ENCODE peak calls at places on chromosome 1, in eight cellular contexts. Y, M, J, D, W, I, R and L are unnamed samples.

GRCh38 chr1:92483442-92484170 is 3.1 kb downstream of the GFI1 start:
- DNase-seq in Y (no peak), M (peak; percentile 87), J (no peak), D (no peak), W (peak; percentile 22), I (no peak), R (no peak), L (peak; percentile 22)

GRCh38 chr1:62307516-62308492 is 11.4 kb downstream of the KANK4 start:
- DNase-seq in Y (no peak), M (no peak), J (no peak), D (peak; percentile 45), W (no peak), I (no peak), R (no peak), L (no peak)

GRCh38 chr1:18970358-18970757 is 13.9 kb upstream of the IFFO2 start:
- DNase-seq in Y (no peak), M (no peak), J (no peak), D (no peak), W (no peak), I (no peak), R (no peak), L (no peak)

GRCh38 chr1:156852414-156852874 is 6.5 kb downstream of the INSRR start:
- DNase-seq in Y (peak; percentile 24), M (no peak), J (peak; percentile 85), D (peak; percentile 85), W (no peak), I (no peak), R (peak; percentile 12), L (peak; percentile 44)

GRCh38 chr1:25217598-25218232 is 14.6 kb downstream of the SYF2 start:
- DNase-seq in Y (no peak), M (no peak), J (no peak), D (no peak), W (no peak), I (no peak), R (no peak), L (no peak)

GRCh38 chr1:16138772-16139221 is 17.1 kb downstream of the EPHA2 start:
- DNase-seq in Y (no peak), M (no peak), J (no peak), D (peak; percentile 41), W (no peak), I (no peak), R (no peak), L (peak; percentile 39)

GRCh38 chr1:101309334-101310221 is 72.8 kb downstream of the S1PR1 start:
- DNase-seq in Y (peak; percentile 43), M (no peak), J (peak; percentile 25), D (peak; percentile 56), W (peak; percentile 69), I (peak; percentile 18), R (peak; percentile 50), L (peak; percentile 45)

GRCh38 chr1:118144777-118145176 is 40.3 kb downstream of the SPAG17 start:
- DNase-seq in Y (no peak), M (no peak), J (no peak), D (no peak), W (no peak), I (no peak), R (no peak), L (peak; percentile 48)

GRCh38 chr1:38690790-38691189 is 168.8 kb downstream of the RRAGC start:
- DNase-seq in Y (peak; percentile 15), M (no peak), J (no peak), D (peak; percentile 32), W (no peak), I (no peak), R (no peak), L (no peak)

GRCh38 chr1:235933483-235934116 is 66.9 kb upstream of the LYST start:
- DNase-seq in Y (no peak), M (no peak), J (no peak), D (peak; percentile 49), W (no peak), I (peak; percentile 31), R (no peak), L (no peak)

GRCh38 chr1:185654199-185654951 is 79.8 kb upstream of the HMCN1 start:
- DNase-seq in Y (peak; percentile 91), M (no peak), J (no peak), D (no peak), W (no peak), I (no peak), R (no peak), L (no peak)

GRCh38 chr1:32898958-32899357 is 2.2 kb downstream of the TMEM54 start:
- DNase-seq in Y (no peak), M (no peak), J (no peak), D (no peak), W (no peak), I (no peak), R (no peak), L (no peak)

GRCh38 chr1:24442764-24443163 is 27.2 kb downstream of the NIPAL3 start:
- DNase-seq in Y (peak; percentile 7), M (no peak), J (no peak), D (no peak), W (no peak), I (no peak), R (peak; percentile 43), L (peak; percentile 74)

GRCh38 chr1:95388041-95388440 is 154.0 kb downstream of the RWDD3 start:
- DNase-seq in Y (no peak), M (no peak), J (no peak), D (no peak), W (no peak), I (no peak), R (no peak), L (no peak)

GRCh38 chr1:40385437-40386310 is 12.1 kb downstream of the SMAP2 start:
- DNase-seq in Y (peak; percentile 93), M (peak; percentile 71), J (no peak), D (no peak), W (peak; percentile 15), I (no peak), R (no peak), L (no peak)

GRCh38 chr1:241357366-241358305 is 631 bp upstream of the RGS7 start:
- DNase-seq in Y (peak; percentile 5), M (no peak), J (no peak), D (peak; percentile 13), W (no peak), I (no peak), R (no peak), L (peak; percentile 53)

GRCh38 chr1:115781343-115781742 is 12.8 kb upstream of the CASQ2 start:
- DNase-seq in Y (peak; percentile 94), M (no peak), J (no peak), D (peak; percentile 90), W (no peak), I (no peak), R (no peak), L (peak; percentile 78)

GRCh38 chr1:209618756-209619420 is 33.3 kb downstream of the LAMB3 start:
- DNase-seq in Y (no peak), M (no peak), J (peak; percentile 56), D (peak; percentile 63), W (no peak), I (no peak), R (peak; percentile 88), L (peak; percentile 24)